ENCODE peak calls at places on chromosome 20, in five cellular contexts. M is IMR-90, P is HepG2, W is H1, N is K562. K is an unnamed sample.

GRCh38 chr20:9301129-9302072 is 213.0 kb upstream of the LAMP5 start:
- DNase-seq in M (peak), P (peak), W (no peak), N (no peak), K (peak)

GRCh38 chr20:4069741-4070140 is 54.4 kb upstream of the RNF24 start:
- DNase-seq in M (peak), P (no peak), W (no peak), N (no peak), K (no peak)

GRCh38 chr20:31606678-31606927 is 1.5 kb downstream of the ID1 start:
- DNase-seq in M (no peak), P (no peak), W (no peak), N (no peak), K (no peak)

GRCh38 chr20:6530254-6530653 is 237.2 kb upstream of the BMP2 start:
- DNase-seq in M (peak), P (no peak), W (no peak), N (no peak), K (no peak)

GRCh38 chr20:20864346-20865096 is 152.1 kb upstream of the RALGAPA2 start:
- DNase-seq in M (no peak), P (peak), W (no peak), N (peak), K (peak)

GRCh38 chr20:1489764-1490436 is 1.3 kb downstream of the SIRPB2 start:
- DNase-seq in M (no peak), P (no peak), W (no peak), N (no peak), K (no peak)

GRCh38 chr20:9628166-9628565 is 113.8 kb downstream of the LAMP5 start:
- DNase-seq in M (no peak), P (no peak), W (no peak), N (no peak), K (no peak)

GRCh38 chr20:19254956-19255355 is 42.5 kb downstream of the SLC24A3 start:
- DNase-seq in M (no peak), P (no peak), W (no peak), N (no peak), K (no peak)

GRCh38 chr20:15702161-15702560 is 871.1 kb downstream of the KIF16B start:
- DNase-seq in M (peak), P (no peak), W (no peak), N (no peak), K (no peak)

GRCh38 chr20:32155017-32155965 is 45.8 kb downstream of the TM9SF4 start:
- DNase-seq in M (peak), P (peak), W (peak), N (peak), K (peak)

GRCh38 chr20:60729119-60729900 is 522.8 kb upstream of the CDH4 start:
- DNase-seq in M (no peak), P (no peak), W (no peak), N (no peak), K (no peak)

GRCh38 chr20:45052698-45053440 is 48.1 kb downstream of the KCNS1 start:
- DNase-seq in M (peak), P (no peak), W (no peak), N (no peak), K (no peak)

GRCh38 chr20:48523191-48523757 is 304.5 kb downstream of the PREX1 start:
- DNase-seq in M (peak), P (peak), W (no peak), N (peak), K (peak)

GRCh38 chr20:50919567-50919966 is 11.7 kb downstream of the ADNP start:
- DNase-seq in M (peak), P (no peak), W (no peak), N (peak), K (peak)

GRCh38 chr20:25421107-25421506 is 13.6 kb downstream of the GINS1 start:
- DNase-seq in M (no peak), P (no peak), W (no peak), N (no peak), K (no peak)

GRCh38 chr20:6606651-6607050 is 160.8 kb upstream of the BMP2 start:
- DNase-seq in M (no peak), P (no peak), W (no peak), N (no peak), K (no peak)

GRCh38 chr20:64110411-64111068 is 3.2 kb upstream of the NPBWR2 start:
- DNase-seq in M (no peak), P (no peak), W (no peak), N (no peak), K (no peak)

GRCh38 chr20:10536531-10536930 is 101.4 kb downstream of the SLX4IP start:
- DNase-seq in M (peak), P (peak), W (peak), N (no peak), K (no peak)

GRCh38 chr20:19407731-19408130 is 195.3 kb downstream of the SLC24A3 start:
- DNase-seq in M (no peak), P (no peak), W (no peak), N (no peak), K (no peak)

GRCh38 chr20:50861012-50861411 is 66.2 kb downstream of the BCAS4 start:
- DNase-seq in M (no peak), P (no peak), W (no peak), N (no peak), K (no peak)

GRCh38 chr20:44805991-44806729 is 4.2 kb downstream of the RIMS4 start:
- DNase-seq in M (peak), P (no peak), W (no peak), N (peak), K (peak)

GRCh38 chr20:46246527-46246926 is 61.8 kb downstream of the CDH22 start:
- DNase-seq in M (no peak), P (no peak), W (no peak), N (no peak), K (no peak)

GRCh38 chr20:51492167-51493092 is 50.1 kb downstream of the NFATC2 start:
- DNase-seq in M (no peak), P (no peak), W (no peak), N (peak), K (no peak)

GRCh38 chr20:38143646-38144554 is 21.2 kb downstream of the TGM2 start:
- DNase-seq in M (peak), P (peak), W (no peak), N (peak), K (peak)

GRCh38 chr20:11716239-11716944 is 201.3 kb upstream of the BTBD3 start:
- DNase-seq in M (peak), P (peak), W (peak), N (peak), K (peak)

GRCh38 chr20:3162080-3162611 is 2.5 kb upstream of the FASTKD5 start:
- DNase-seq in M (no peak), P (no peak), W (no peak), N (no peak), K (no peak)

DNA sequence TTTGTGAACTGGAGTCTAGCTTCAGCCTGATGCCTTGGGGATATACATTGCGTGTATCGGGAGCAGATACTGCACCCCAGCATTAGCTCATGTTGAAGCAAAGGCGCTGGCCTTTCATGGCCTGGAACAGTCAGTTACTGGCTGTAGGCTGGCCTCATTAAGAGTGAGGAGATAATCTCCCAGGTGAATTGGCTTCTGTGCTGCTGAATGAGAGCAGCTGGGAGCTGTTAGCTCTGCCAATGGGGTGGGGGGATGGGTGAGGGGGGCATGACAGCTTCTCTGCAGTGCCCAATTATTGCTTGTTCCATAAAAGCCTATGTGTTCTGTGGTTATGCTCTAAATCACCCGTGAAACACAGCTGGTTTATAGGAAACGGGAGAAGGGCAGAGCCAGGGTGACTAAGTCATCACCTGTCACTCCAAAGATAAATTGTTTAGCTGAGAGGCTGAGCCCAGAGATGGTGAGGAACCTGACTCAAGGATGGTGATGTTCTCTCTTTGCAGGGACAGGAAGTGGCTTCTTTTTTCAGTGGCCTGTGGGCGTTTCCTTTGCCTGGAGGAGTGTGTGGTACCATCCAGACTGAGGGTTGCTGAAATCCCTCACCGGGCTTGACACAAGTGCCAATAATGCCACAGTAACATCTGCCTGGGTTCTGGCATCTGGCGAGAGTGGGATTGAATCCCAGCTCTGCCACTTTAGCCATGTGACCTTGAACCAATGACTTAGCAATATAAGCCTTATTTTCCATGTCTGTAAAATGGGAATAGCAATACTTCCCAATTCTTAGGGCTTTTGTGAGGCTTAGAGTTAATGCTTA is 170.8 kb downstream of the BCAS1 start:
- DNase-seq in M (peak), P (no peak), W (no peak), N (peak), K (peak)
- TF ChIP-seq MAFK in M (no peak), P (no peak), W (no peak), N (no peak), K (no peak)

GRCh38 chr20:34312024-34312460 is 8.9 kb upstream of the AHCY start:
- DNase-seq in M (no peak), P (no peak), W (no peak), N (no peak), K (no peak)

GRCh38 chr20:34309691-34310090 is 6.5 kb upstream of the AHCY start:
- DNase-seq in M (no peak), P (no peak), W (no peak), N (no peak), K (no peak)

GRCh38 chr20:34312544-34313217 is 9.5 kb upstream of the AHCY start:
- DNase-seq in M (peak), P (peak), W (peak), N (peak), K (peak)

GRCh38 chr20:34310481-34311117 is 7.4 kb upstream of the AHCY start:
- DNase-seq in M (no peak), P (peak), W (no peak), N (no peak), K (no peak)

GRCh38 chr20:34311118-34312023 is 8.2 kb upstream of the AHCY start:
- DNase-seq in M (no peak), P (peak), W (peak), N (no peak), K (no peak)
- TF ChIP-seq MAFK in M (no peak), P (peak), W (no peak), N (no peak), K (no peak)

GRCh38 chr20:40582531-40582930 is 106.5 kb downstream of the MAFB start:
- DNase-seq in M (no peak), P (peak), W (no peak), N (no peak), K (no peak)
- TF ChIP-seq MAFK in M (no peak), P (no peak), W (no peak), N (no peak), K (no peak)

GRCh38 chr20:12875510-12875909 is 133.3 kb upstream of the SPTLC3 start:
- DNase-seq in M (no peak), P (peak), W (no peak), N (no peak), K (no peak)
- TF ChIP-seq MAFK in M (no peak), P (no peak), W (no peak), N (no peak), K (no peak)

GRCh38 chr20:53608456-53609413 is 15.1 kb upstream of the ZNF217 start:
- DNase-seq in M (no peak), P (no peak), W (no peak), N (peak), K (no peak)

GRCh38 chr20:53608071-53608455 is 14.4 kb upstream of the ZNF217 start:
- DNase-seq in M (no peak), P (no peak), W (no peak), N (no peak), K (no peak)

GRCh38 chr20:53609501-53610445 is 16.1 kb upstream of the ZNF217 start:
- DNase-seq in M (peak), P (no peak), W (no peak), N (peak), K (peak)

GRCh38 chr20:53602661-53603060 is 9.0 kb upstream of the ZNF217 start:
- DNase-seq in M (no peak), P (no peak), W (no peak), N (no peak), K (no peak)

DNA sequence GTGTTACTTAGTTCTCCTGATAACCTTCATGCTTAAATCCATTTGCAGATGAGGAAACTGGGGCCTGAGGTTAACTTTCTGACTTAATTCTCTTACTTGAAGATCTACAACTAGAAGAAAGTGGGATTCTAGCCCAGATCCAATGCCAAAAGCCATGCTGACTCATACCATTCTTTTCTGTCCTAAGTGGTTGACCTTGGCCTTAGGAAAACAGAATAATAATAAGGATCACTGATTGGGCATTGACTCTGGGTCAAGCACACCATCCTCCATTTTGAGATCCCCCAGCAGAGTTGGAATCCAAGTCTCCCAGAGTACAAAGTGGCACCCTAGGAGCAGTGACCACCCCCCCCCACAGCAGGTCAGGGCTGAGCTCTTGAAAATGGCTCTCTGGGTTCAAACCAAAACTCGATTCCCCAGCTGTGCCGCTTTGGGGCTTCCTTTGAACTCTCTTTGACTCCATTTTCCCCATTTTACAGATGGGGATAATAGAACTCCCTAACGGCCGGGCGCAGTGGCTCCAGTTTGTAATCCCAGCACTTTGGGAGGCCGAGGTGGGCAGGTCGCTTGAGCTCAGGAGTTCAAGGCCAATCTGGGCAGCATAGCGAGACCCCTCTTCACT is 12.8 kb upstream of the ZNF217 start:
- DNase-seq in M (peak), P (peak), W (no peak), N (no peak), K (no peak)
- TF ChIP-seq MAFK in M (no peak), P (peak), W (no peak), N (no peak), K (no peak)

DNA sequence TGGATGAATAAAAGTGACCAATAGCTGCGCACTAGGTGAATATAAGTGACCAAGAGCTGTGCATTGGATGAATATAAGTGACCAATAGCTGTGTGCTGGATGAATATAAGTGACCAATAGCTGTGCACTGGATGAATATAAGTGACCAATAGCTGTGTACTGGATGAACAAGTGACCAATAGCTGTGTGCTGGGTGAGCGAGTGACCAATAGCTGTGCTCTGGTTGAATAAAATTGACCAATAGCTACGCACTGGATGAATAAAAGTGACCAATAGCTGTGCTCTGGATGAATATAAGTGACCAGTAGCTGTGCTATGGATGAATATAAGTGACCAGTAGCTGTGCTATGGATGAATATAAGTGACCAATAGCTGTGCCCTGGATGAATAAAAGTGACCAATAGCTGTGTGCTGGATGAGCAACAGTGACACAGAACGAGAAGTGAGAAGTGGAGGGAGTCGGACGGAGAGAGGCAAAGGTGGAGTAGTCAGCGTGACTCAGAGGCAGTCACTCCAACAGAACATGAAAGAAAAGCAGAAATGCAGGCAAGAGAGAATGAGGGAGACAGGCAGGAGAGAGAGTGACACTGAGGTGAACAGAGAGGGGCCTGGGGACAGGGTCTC is 38.5 kb downstream of the RBM38 start:
- DNase-seq in M (peak), P (peak), W (no peak), N (no peak), K (peak)
- TF ChIP-seq MAFK in M (no peak), P (no peak), W (no peak), N (no peak), K (no peak)

GRCh38 chr20:62735331-62735821 is 26.7 kb downstream of the NTSR1 start:
- DNase-seq in M (no peak), P (no peak), W (no peak), N (peak), K (no peak)

GRCh38 chr20:62736026-62736406 is 27.4 kb downstream of the NTSR1 start:
- DNase-seq in M (no peak), P (no peak), W (no peak), N (no peak), K (no peak)

GRCh38 chr20:62737271-62737761 is 28.7 kb downstream of the NTSR1 start:
- DNase-seq in M (no peak), P (no peak), W (no peak), N (no peak), K (no peak)

GRCh38 chr20:62734881-62735280 is 26.2 kb downstream of the NTSR1 start:
- DNase-seq in M (no peak), P (no peak), W (no peak), N (no peak), K (no peak)

GRCh38 chr20:62736407-62737071 is 27.9 kb downstream of the NTSR1 start:
- DNase-seq in M (no peak), P (no peak), W (no peak), N (no peak), K (no peak)
- TF ChIP-seq MAFK in M (no peak), P (no peak), W (no peak), N (no peak), K (no peak)

GRCh38 chr20:54477134-54477533 is 1.7 kb downstream of the DOK5 start:
- DNase-seq in M (no peak), P (no peak), W (no peak), N (no peak), K (no peak)

GRCh38 chr20:54479138-54479906 is 3.9 kb downstream of the DOK5 start:
- DNase-seq in M (peak), P (peak), W (no peak), N (peak), K (peak)

GRCh38 chr20:54477556-54477955 is 2.2 kb downstream of the DOK5 start:
- DNase-seq in M (peak), P (no peak), W (no peak), N (no peak), K (no peak)

GRCh38 chr20:54476336-54476928 is 1.0 kb downstream of the DOK5 start:
- DNase-seq in M (no peak), P (no peak), W (no peak), N (no peak), K (no peak)

DNA sequence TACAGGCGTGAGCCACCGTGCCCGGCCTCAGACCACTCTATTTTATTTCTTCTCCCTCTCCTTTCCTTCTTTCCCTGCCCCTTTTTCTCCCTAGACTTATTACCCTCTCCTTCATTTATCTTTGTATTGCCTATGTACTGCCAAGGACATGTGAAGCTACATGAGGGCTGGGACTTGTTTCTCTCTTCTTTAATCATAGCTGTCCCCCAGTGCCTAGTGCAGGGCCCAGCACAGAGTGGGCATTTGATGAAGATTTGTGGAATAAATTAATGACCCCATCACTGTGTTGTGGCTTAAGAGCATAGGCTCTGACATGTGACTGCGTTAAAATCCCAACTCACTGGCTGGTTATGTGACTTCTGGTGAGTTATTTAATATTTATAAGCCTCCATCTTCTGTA is 6.0 kb downstream of the DOK5 start:
- DNase-seq in M (no peak), P (no peak), W (no peak), N (no peak), K (no peak)
- TF ChIP-seq MAFK in M (no peak), P (no peak), W (no peak), N (no peak), K (no peak)

GRCh38 chr20:483791-484644 is 21.7 kb upstream of the TBC1D20 start:
- DNase-seq in M (no peak), P (no peak), W (no peak), N (no peak), K (no peak)
- TF ChIP-seq MAFK in M (no peak), P (no peak), W (no peak), N (no peak), K (no peak)